ENCODE peak calls at places on chromosomes 2 and 18, in eight cellular contexts. O, Q, I, M, T, U, H and L are unnamed samples. For H3K4me1, the result is how much of the 10 kb centered on the place peaks cover.

GRCh38 chr2:147639891-147640290 is 204.9 kb upstream of the ACVR2A start:
- DNase-seq in I (no peak), Q (no peak), M (no peak), O (no peak), H (no peak), T (no peak), U (no peak), L (no peak)

GRCh38 chr18:61333746-61334490 is 688 bp downstream of the CDH20 start:
- DNase-seq in M (no peak), O (peak), I (peak), T (no peak), H (no peak), Q (no peak), U (no peak), L (no peak)

GRCh38 chr18:12062974-12063373 is 30.7 kb upstream of the ANKRD62 start:
- DNase-seq in M (no peak), U (no peak), T (no peak), I (no peak), Q (no peak), H (no peak), O (no peak), L (no peak)

GRCh38 chr18:3111523-3112240 is 98.7 kb upstream of the LPIN2 start:
- DNase-seq in Q (no peak), H (no peak), T (no peak), I (no peak), M (no peak), O (no peak), U (no peak), L (no peak)

GRCh38 chr2:221166283-221166682 is 405.8 kb downstream of the EPHA4 start:
- DNase-seq in T (no peak), Q (no peak), M (no peak), U (no peak), I (no peak), O (no peak), H (no peak), L (no peak)

GRCh38 chr2:199663157-199663556 is 187.8 kb downstream of the FTCDNL1 start:
- DNase-seq in T (no peak), O (no peak), Q (no peak), M (no peak), H (no peak), U (no peak), I (peak), L (no peak)

GRCh38 chr2:145740302-145740701 is 1220.4 kb upstream of the ZEB2 start:
- DNase-seq in O (no peak), U (no peak), T (no peak), I (no peak), Q (no peak), H (peak), M (no peak), L (no peak)

GRCh38 chr2:166293984-166294383 is 81.8 kb downstream of the SCN9A start:
- DNase-seq in T (no peak), O (no peak), Q (no peak), I (no peak), H (peak), M (no peak), U (no peak), L (no peak)

GRCh38 chr18:5543036-5543671 is 643 bp downstream of the EPB41L3 start:
- DNase-seq in Q (no peak), M (no peak), I (peak), H (no peak), U (peak), T (no peak), O (peak), L (no peak)

GRCh38 chr2:2016912-2017311 is 272.6 kb upstream of the PXDN start:
- DNase-seq in Q (no peak), I (no peak), T (no peak), H (no peak), M (no peak), U (no peak), O (no peak), L (no peak)

GRCh38 chr2:13558368-13558767 is 841.6 kb downstream of the TRIB2 start:
- DNase-seq in I (no peak), O (no peak), T (peak), Q (no peak), U (no peak), H (peak), M (peak), L (no peak)

GRCh38 chr2:101330253-101330921 is 21.9 kb upstream of the RNF149 start:
- DNase-seq in Q (peak), H (no peak), M (peak), T (no peak), O (peak), I (peak), U (no peak), L (peak)

DNA sequence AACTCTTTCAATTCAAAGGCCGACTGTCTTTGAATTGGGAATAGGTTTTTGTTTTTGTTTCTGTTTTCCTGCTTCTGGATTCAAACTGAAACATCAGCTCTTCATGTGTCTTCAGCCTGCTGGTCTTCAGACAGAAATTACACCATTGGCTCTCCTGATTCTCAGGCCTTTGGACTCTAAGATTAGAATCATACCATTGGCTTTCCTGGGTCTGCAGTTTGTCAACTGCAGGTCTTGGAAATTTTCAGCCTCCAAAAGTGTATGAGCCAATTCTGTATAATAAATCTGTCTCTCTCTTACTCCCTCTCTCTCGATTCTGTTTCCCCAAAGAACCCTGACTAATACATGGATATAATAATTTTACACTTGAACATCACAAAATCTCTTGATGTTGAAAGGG is 31.1 kb downstream of the CTLA4 start:
- DNase-seq in H (no peak), U (no peak), O (no peak), I (no peak), Q (no peak), M (no peak), T (no peak), L (no peak)
- H3K4me1 ChIP-seq in H (under half), U (under half), O (under half), I (under half), Q (under half), M (under half), T (under half), L (under half)

DNA sequence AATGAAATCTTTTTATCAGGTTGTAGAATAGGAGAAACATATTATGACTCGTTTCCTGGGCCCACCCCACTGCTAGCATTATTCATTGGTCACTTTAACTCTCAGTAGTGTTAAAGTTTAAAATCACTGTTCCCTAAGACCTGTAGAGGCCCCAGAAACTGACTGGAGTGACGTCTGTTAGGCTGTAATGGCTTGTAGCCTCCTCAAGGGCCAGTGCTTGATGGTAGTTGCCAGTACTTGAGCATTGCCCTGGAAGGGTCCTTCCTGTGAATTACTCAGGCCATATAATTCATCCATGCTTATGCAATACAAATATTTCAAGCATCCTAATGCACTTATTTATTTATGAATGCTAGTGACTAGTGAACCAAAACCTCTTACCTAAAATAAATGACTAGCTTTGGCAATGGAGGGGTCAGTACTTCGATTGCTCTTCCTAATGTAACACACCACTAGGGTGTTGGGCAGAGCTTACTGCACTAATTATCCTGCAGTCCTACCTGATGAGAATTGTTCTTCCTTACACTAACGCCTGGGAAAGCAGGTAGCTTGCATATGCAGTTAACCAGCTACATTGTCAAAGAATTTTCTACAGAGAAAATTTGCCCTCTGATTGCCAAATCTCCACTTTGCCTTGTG is 31.2 kb downstream of the ARHGAP25 start:
- DNase-seq in O (no peak), M (no peak), Q (no peak), T (no peak), U (no peak), I (peak), H (no peak), L (no peak)
- H3K27ac ChIP-seq in O (no peak), M (no peak), Q (peak), T (no peak), U (no peak), I (no peak), H (no peak), L (peak)

GRCh38 chr2:217970206-217970605 is 32.6 kb downstream of the TNS1 start:
- DNase-seq in O (no peak), Q (no peak), H (no peak), T (no peak), U (no peak), M (no peak), I (no peak), L (no peak)

GRCh38 chr2:217971166-217971565 is 31.6 kb downstream of the TNS1 start:
- DNase-seq in O (no peak), U (no peak), I (no peak), M (no peak), H (no peak), Q (no peak), T (no peak), L (no peak)

GRCh38 chr2:217972037-217972436 is 30.8 kb downstream of the TNS1 start:
- DNase-seq in H (no peak), I (no peak), M (no peak), U (no peak), T (no peak), O (no peak), Q (no peak), L (no peak)

GRCh38 chr2:217972490-217972889 is 30.3 kb downstream of the TNS1 start:
- DNase-seq in T (no peak), Q (no peak), I (no peak), U (peak), O (no peak), H (no peak), M (no peak), L (peak)

GRCh38 chr2:217969588-217969987 is 33.2 kb downstream of the TNS1 start:
- DNase-seq in M (no peak), Q (no peak), I (no peak), O (no peak), T (no peak), H (no peak), U (no peak), L (no peak)
- H3K4me1 ChIP-seq in M (under half), Q (half or more), I (under half), O (under half), T (under half), H (under half), U (under half), L (under half)

GRCh38 chr2:37376421-37377186 is 32.2 kb downstream of the QPCT start:
- DNase-seq in I (no peak), H (peak), O (no peak), U (no peak), T (peak), M (no peak), Q (no peak), L (no peak)
- H3K27ac ChIP-seq in I (no peak), H (peak), O (no peak), U (no peak), T (no peak), M (no peak), Q (peak), L (no peak)

DNA sequence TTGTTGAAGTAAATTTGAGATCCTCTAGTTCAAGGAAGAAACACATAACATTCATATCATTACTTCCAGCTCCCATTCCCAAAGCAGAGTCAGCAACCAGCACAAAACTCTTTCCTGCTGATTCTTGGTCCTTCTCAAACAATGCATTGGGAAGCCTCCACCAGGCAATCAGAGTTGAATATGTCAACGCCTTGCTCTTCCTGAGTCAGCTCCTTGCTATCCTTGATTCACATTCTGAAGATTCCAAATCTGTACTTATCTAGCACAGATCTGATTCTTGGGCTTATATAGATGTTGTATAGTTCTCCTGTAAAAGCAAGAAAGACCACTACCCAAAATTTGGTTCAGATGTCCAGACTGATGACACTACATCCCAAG is 29.6 kb downstream of the CFAP210 start:
- DNase-seq in T (no peak), O (no peak), I (no peak), Q (no peak), M (no peak), H (no peak), U (no peak), L (no peak)
- H3K4me1 ChIP-seq in T (under half), O (under half), I (under half), Q (under half), M (under half), H (under half), U (under half), L (under half)

GRCh38 chr2:176470713-176471112 is 201.5 kb downstream of the MTX2 start:
- DNase-seq in M (no peak), U (no peak), H (no peak), I (no peak), T (no peak), O (no peak), Q (no peak), L (no peak)
- H3K27ac ChIP-seq in M (no peak), U (no peak), H (no peak), I (no peak), T (no peak), O (no peak), Q (no peak), L (no peak)

DNA sequence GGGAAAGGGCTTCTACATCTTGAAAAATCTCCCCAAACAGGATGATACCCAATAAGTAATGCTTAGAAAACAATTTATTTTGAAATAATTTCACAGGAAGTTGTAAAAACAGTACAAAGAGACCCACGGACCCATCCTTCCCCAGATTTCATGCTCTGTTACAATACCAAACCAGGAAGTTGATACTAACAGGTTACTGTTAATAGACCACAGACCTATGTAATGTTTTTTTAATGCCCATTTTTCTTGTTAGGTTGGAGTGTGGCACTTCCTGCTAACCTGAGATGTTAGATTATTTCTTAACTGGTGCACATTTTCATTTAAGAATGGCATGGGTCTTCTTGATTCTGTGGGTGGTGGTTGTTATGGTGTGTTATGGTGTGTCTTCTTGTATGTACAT is 21.4 kb upstream of the MGAT5 start:
- DNase-seq in Q (no peak), H (no peak), I (no peak), U (no peak), M (no peak), T (peak), O (no peak), L (no peak)
- H3K4me1 ChIP-seq in Q (under half), H (under half), I (under half), U (under half), M (under half), T (under half), O (under half), L (under half)

GRCh38 chr2:189521686-189522434 is 58.7 kb downstream of the SLC40A1 start:
- DNase-seq in M (peak), Q (no peak), O (no peak), U (no peak), T (peak), H (peak), I (no peak), L (no peak)
- H3K27ac ChIP-seq in M (peak), Q (peak), O (no peak), U (no peak), T (no peak), H (no peak), I (no peak), L (peak)